ENCODE peak calls at places on chromosomes 7 and 10, in nine cellular contexts. V, G, W, E, P, B, J, O and L are unnamed samples.

GRCh38 chr7:103637080-103637479 is 191.1 kb upstream of the SLC26A5 start:
- DNase-seq in B (no peak), G (peak), V (no peak), W (no peak), J (no peak), O (no peak), P (no peak), E (peak), L (no peak)

GRCh38 chr10:73635781-73636180 is 5.5 kb downstream of the MYOZ1 start:
- DNase-seq in W (no peak), V (no peak), O (no peak), G (no peak), E (no peak), J (no peak), P (no peak), B (no peak), L (no peak)

GRCh38 chr7:128941323-128941890 is 3.7 kb downstream of the IRF5 start:
- DNase-seq in O (no peak), G (no peak), B (no peak), W (no peak), P (no peak), E (no peak), J (no peak), V (no peak), L (no peak)

GRCh38 chr7:126185959-126186580 is 1066.7 kb downstream of the GRM8 start:
- DNase-seq in E (no peak), P (no peak), V (peak), W (no peak), G (peak), J (no peak), B (no peak), O (no peak), L (no peak)

GRCh38 chr10:88835095-88835909 is 16.3 kb downstream of the ANKRD22 start:
- DNase-seq in O (peak), G (peak), V (peak), B (peak), P (peak), E (peak), J (peak), W (peak), L (peak)

GRCh38 chr10:101694056-101694673 is 805 bp downstream of the FBXW4 start:
- DNase-seq in J (peak), G (peak), W (peak), E (peak), B (peak), V (peak), O (peak), P (peak), L (peak)

GRCh38 chr7:116185450-116185849 is 24.9 kb upstream of the TES start:
- DNase-seq in G (no peak), V (no peak), E (no peak), W (no peak), P (no peak), B (no peak), J (no peak), O (no peak), L (no peak)

GRCh38 chr7:21902240-21902639 is 43.5 kb downstream of the CDCA7L start:
- DNase-seq in G (peak), W (no peak), O (no peak), J (no peak), B (no peak), V (no peak), E (no peak), P (no peak), L (no peak)

GRCh38 chr10:49650724-49651034 is 28.8 kb upstream of the C10orf53 start:
- DNase-seq in B (no peak), J (no peak), W (no peak), V (no peak), P (no peak), E (no peak), O (no peak), G (no peak), L (no peak)

GRCh38 chr10:95547197-95547596 is 14.0 kb downstream of the SORBS1 start:
- DNase-seq in O (no peak), W (no peak), E (no peak), J (no peak), V (no peak), G (no peak), P (no peak), B (no peak), L (no peak)

GRCh38 chr7:158135931-158136330 is 451.7 kb downstream of the PTPRN2 start:
- DNase-seq in V (no peak), E (no peak), B (no peak), W (no peak), O (no peak), G (no peak), J (no peak), P (no peak), L (no peak)

GRCh38 chr10:34962866-34963265 is 127.3 kb downstream of the CUL2 start:
- DNase-seq in W (no peak), J (no peak), E (no peak), V (no peak), O (no peak), P (no peak), B (no peak), G (no peak), L (no peak)

GRCh38 chr7:149459540-149460433 is 1.1 kb downstream of the ZNF777 start:
- DNase-seq in G (peak), E (no peak), P (no peak), B (no peak), V (no peak), O (no peak), W (no peak), J (no peak), L (no peak)

GRCh38 chr10:63644398-63645142 is 123.4 kb downstream of the REEP3 start:
- DNase-seq in O (no peak), E (no peak), B (no peak), W (no peak), G (peak), P (no peak), V (no peak), J (no peak), L (no peak)

GRCh38 chr7:17304926-17305325 is 6.5 kb downstream of the AHR start:
- DNase-seq in W (no peak), J (no peak), B (no peak), E (peak), O (no peak), P (no peak), G (peak), V (no peak), L (no peak)